ENCODE peak calls at places on chromosome 11, in four cellular contexts. S is T-helper 2 cell, L is tibial nerve, T is psoas muscle. J is an unnamed sample.

GRCh38 chr11:727281-727701 is 20.0 kb upstream of the TALDO1 start:
- DNase-seq in S (no peak), L (no peak), T (no peak), J (no peak)

GRCh38 chr11:69642549-69642912 is 1.6 kb downstream of the CCND1 start:
- DNase-seq in S (peak; percentile 35), L (no peak), T (no peak), J (no peak)

GRCh38 chr11:120801801-120802689 is 221.9 kb upstream of the TBCEL start:
- DNase-seq in S (peak; percentile 33), L (peak; percentile 50), T (no peak), J (no peak)

GRCh38 chr11:33419956-33420355 is 162.8 kb downstream of the HIPK3 start:
- DNase-seq in S (no peak), L (no peak), T (no peak), J (no peak)

GRCh38 chr11:533049-533585 is 2.3 kb downstream of the HRAS start:
- DNase-seq in S (no peak), L (no peak), T (no peak), J (no peak)

GRCh38 chr11:2990617-2991476 is 1.3 kb downstream of the NAP1L4 start:
- DNase-seq in S (peak; percentile 71), L (no peak), T (no peak), J (no peak)

GRCh38 chr11:119797137-119797611 is 68.2 kb upstream of the NECTIN1 start:
- DNase-seq in S (no peak), L (no peak), T (no peak), J (no peak)

GRCh38 chr11:17978553-17979287 is 34.1 kb downstream of the SERGEF start:
- DNase-seq in S (peak; percentile 31), L (no peak), T (peak; percentile 54), J (peak; percentile 68)

GRCh38 chr11:32713496-32713895 is 81.0 kb downstream of the CCDC73 start:
- DNase-seq in S (no peak), L (no peak), T (no peak), J (no peak)

GRCh38 chr11:124276081-124276480 is 19.9 kb downstream of the OR8G5 start:
- DNase-seq in S (peak; percentile 62), L (no peak), T (no peak), J (no peak)

GRCh38 chr11:114060402-114061052 is 1.0 kb downstream of the ZBTB16 start:
- DNase-seq in S (peak; percentile 46), L (no peak), T (peak; percentile 48), J (peak; percentile 29)

GRCh38 chr11:15507592-15507991 is 392.9 kb downstream of the INSC start:
- DNase-seq in S (no peak), L (no peak), T (no peak), J (no peak)

GRCh38 chr11:133945087-133945974 is 11.4 kb downstream of the IGSF9B start:
- DNase-seq in S (peak; percentile 96), L (no peak), T (peak; percentile 68), J (no peak)

GRCh38 chr11:129225190-129225589 is 33.1 kb upstream of the ARHGAP32 start:
- DNase-seq in S (no peak), L (no peak), T (no peak), J (no peak)

GRCh38 chr11:108221981-108222685 is at the start of gene NPAT:
- DNase-seq in S (no peak), L (no peak), T (no peak), J (no peak)

GRCh38 chr11:15585587-15586331 is 471.0 kb downstream of the INSC start:
- DNase-seq in S (no peak), L (no peak), T (no peak), J (no peak)

GRCh38 chr11:6315811-6316425 is 4.4 kb downstream of the CAVIN3 start:
- DNase-seq in S (peak; percentile 45), L (peak; percentile 35), T (peak; percentile 47), J (peak; percentile 41)

GRCh38 chr11:99418927-99419707 is 398.4 kb downstream of the CNTN5 start:
- DNase-seq in S (no peak), L (no peak), T (no peak), J (no peak)

GRCh38 chr11:48056325-48057183 is 76.2 kb downstream of the PTPRJ start:
- DNase-seq in S (peak; percentile 37), L (no peak), T (no peak), J (no peak)

GRCh38 chr11:67304511-67305113 is 1.3 kb downstream of the SSH3 start:
- DNase-seq in S (no peak), L (no peak), T (no peak), J (no peak)

GRCh38 chr11:2779499-2779980 is 79.7 kb upstream of the KCNQ1OT1 start:
- DNase-seq in S (no peak), L (no peak), T (peak; percentile 17), J (no peak)

GRCh38 chr11:19409307-19409706 is 168.6 kb upstream of the E2F8 start:
- DNase-seq in S (no peak), L (no peak), T (no peak), J (no peak)

GRCh38 chr11:84117394-84117793 is 831.2 kb upstream of the CCDC90B start:
- DNase-seq in S (no peak), L (no peak), T (no peak), J (no peak)

GRCh38 chr11:68448604-68449011 is 11.9 kb upstream of the PPP6R3 start:
- DNase-seq in S (no peak), L (no peak), T (no peak), J (no peak)

J was measured in gastrocnemius medialis.